ENCODE peak calls at places on chromosomes 12 and 14, in nine cellular contexts. One of them, this sample, is unnamed.

GRCh38 chr14:76810953-76811400 is 1.7 kb downstream of the ANGEL1 start:
- DNase-seq in C1 segment of cervical spinal cord: no peak
- DNase-seq in T-helper 2 cell treated with Interferon-gamma antibody and Interleukin-4, amounts not matched to agents 5 μg/mL and 100 μg/mL, for 36 hours: no peak
- DNase-seq in activated CD8-positive, alpha-beta T cell treated with anti-CD3 and anti-CD28 coated beads, Interleukin-2, amount 10 ng/mL, durations not matched to agents 7 days and 5 days: peak; percentile 49
- DNase-seq in immature natural killer cell: no peak
- DNase-seq in SHP77: no peak
- DNase-seq in pancreas: no peak
- DNase-seq in aorta: no peak
- DNase-seq in lower leg skin: no peak
- DNase-seq in this sample: peak; percentile 19

GRCh38 chr12:22702690-22703089 is 77.7 kb downstream of the ETNK1 start:
- DNase-seq in C1 segment of cervical spinal cord: no peak
- DNase-seq in T-helper 2 cell treated with Interferon-gamma antibody and Interleukin-4, amounts not matched to agents 5 μg/mL and 100 μg/mL, for 36 hours: no peak
- DNase-seq in activated CD8-positive, alpha-beta T cell treated with anti-CD3 and anti-CD28 coated beads, Interleukin-2, amount 10 ng/mL, durations not matched to agents 7 days and 5 days: no peak
- DNase-seq in immature natural killer cell: no peak
- DNase-seq in SHP77: no peak
- DNase-seq in pancreas: no peak
- DNase-seq in aorta: no peak
- DNase-seq in lower leg skin: no peak
- DNase-seq in this sample: no peak

GRCh38 chr12:23204933-23205778 is 580.2 kb downstream of the ETNK1 start:
- DNase-seq in C1 segment of cervical spinal cord: no peak
- DNase-seq in T-helper 2 cell treated with Interferon-gamma antibody and Interleukin-4, amounts not matched to agents 5 μg/mL and 100 μg/mL, for 36 hours: no peak
- DNase-seq in activated CD8-positive, alpha-beta T cell treated with anti-CD3 and anti-CD28 coated beads, Interleukin-2, amount 10 ng/mL, durations not matched to agents 7 days and 5 days: peak; percentile 25
- DNase-seq in immature natural killer cell: peak; percentile 29
- DNase-seq in SHP77: peak; percentile 29
- DNase-seq in pancreas: no peak
- DNase-seq in aorta: no peak
- DNase-seq in lower leg skin: no peak
- DNase-seq in this sample: peak; percentile 4

GRCh38 chr12:131869871-131870418 is 24.5 kb upstream of the ULK1 start:
- DNase-seq in C1 segment of cervical spinal cord: no peak
- DNase-seq in T-helper 2 cell treated with Interferon-gamma antibody and Interleukin-4, amounts not matched to agents 5 μg/mL and 100 μg/mL, for 36 hours: no peak
- DNase-seq in activated CD8-positive, alpha-beta T cell treated with anti-CD3 and anti-CD28 coated beads, Interleukin-2, amount 10 ng/mL, durations not matched to agents 7 days and 5 days: no peak
- DNase-seq in immature natural killer cell: no peak
- DNase-seq in SHP77: no peak
- DNase-seq in pancreas: no peak
- DNase-seq in aorta: no peak
- DNase-seq in lower leg skin: no peak
- DNase-seq in this sample: peak; percentile 48

GRCh38 chr12:123546281-123546680 is 12.8 kb upstream of the RILPL1 start:
- DNase-seq in C1 segment of cervical spinal cord: no peak
- DNase-seq in T-helper 2 cell treated with Interferon-gamma antibody and Interleukin-4, amounts not matched to agents 5 μg/mL and 100 μg/mL, for 36 hours: no peak
- DNase-seq in activated CD8-positive, alpha-beta T cell treated with anti-CD3 and anti-CD28 coated beads, Interleukin-2, amount 10 ng/mL, durations not matched to agents 7 days and 5 days: no peak
- DNase-seq in immature natural killer cell: no peak
- DNase-seq in SHP77: no peak
- DNase-seq in pancreas: no peak
- DNase-seq in aorta: no peak
- DNase-seq in lower leg skin: no peak
- DNase-seq in this sample: no peak

GRCh38 chr12:41932470-41932991 is 212.1 kb downstream of the GXYLT1 start:
- DNase-seq in C1 segment of cervical spinal cord: no peak
- DNase-seq in T-helper 2 cell treated with Interferon-gamma antibody and Interleukin-4, amounts not matched to agents 5 μg/mL and 100 μg/mL, for 36 hours: no peak
- DNase-seq in activated CD8-positive, alpha-beta T cell treated with anti-CD3 and anti-CD28 coated beads, Interleukin-2, amount 10 ng/mL, durations not matched to agents 7 days and 5 days: no peak
- DNase-seq in immature natural killer cell: peak; percentile 21
- DNase-seq in SHP77: peak; percentile 70
- DNase-seq in pancreas: peak; percentile 60
- DNase-seq in aorta: peak; percentile 88
- DNase-seq in lower leg skin: peak; percentile 92
- DNase-seq in this sample: no peak

GRCh38 chr12:47302111-47302597 is 222.4 kb upstream of the AMIGO2 start:
- DNase-seq in C1 segment of cervical spinal cord: no peak
- DNase-seq in T-helper 2 cell treated with Interferon-gamma antibody and Interleukin-4, amounts not matched to agents 5 μg/mL and 100 μg/mL, for 36 hours: peak; percentile 35
- DNase-seq in activated CD8-positive, alpha-beta T cell treated with anti-CD3 and anti-CD28 coated beads, Interleukin-2, amount 10 ng/mL, durations not matched to agents 7 days and 5 days: no peak
- DNase-seq in immature natural killer cell: no peak
- DNase-seq in SHP77: no peak
- DNase-seq in pancreas: no peak
- DNase-seq in aorta: no peak
- DNase-seq in lower leg skin: no peak
- DNase-seq in this sample: no peak

GRCh38 chr14:94028450-94028826 is 2.3 kb downstream of the OTUB2 start:
- DNase-seq in C1 segment of cervical spinal cord: no peak
- DNase-seq in T-helper 2 cell treated with Interferon-gamma antibody and Interleukin-4, amounts not matched to agents 5 μg/mL and 100 μg/mL, for 36 hours: peak; percentile 43
- DNase-seq in activated CD8-positive, alpha-beta T cell treated with anti-CD3 and anti-CD28 coated beads, Interleukin-2, amount 10 ng/mL, durations not matched to agents 7 days and 5 days: peak; percentile 59
- DNase-seq in immature natural killer cell: no peak
- DNase-seq in SHP77: no peak
- DNase-seq in pancreas: no peak
- DNase-seq in aorta: no peak
- DNase-seq in lower leg skin: no peak
- DNase-seq in this sample: no peak

GRCh38 chr12:42086021-42086420 is 58.7 kb downstream of the GXYLT1 start:
- DNase-seq in C1 segment of cervical spinal cord: no peak
- DNase-seq in T-helper 2 cell treated with Interferon-gamma antibody and Interleukin-4, amounts not matched to agents 5 μg/mL and 100 μg/mL, for 36 hours: no peak
- DNase-seq in activated CD8-positive, alpha-beta T cell treated with anti-CD3 and anti-CD28 coated beads, Interleukin-2, amount 10 ng/mL, durations not matched to agents 7 days and 5 days: no peak
- DNase-seq in immature natural killer cell: no peak
- DNase-seq in SHP77: no peak
- DNase-seq in pancreas: no peak
- DNase-seq in aorta: no peak
- DNase-seq in lower leg skin: no peak
- DNase-seq in this sample: no peak

GRCh38 chr12:53044052-53044581 is 5.7 kb upstream of the TNS2 start:
- DNase-seq in C1 segment of cervical spinal cord: no peak
- DNase-seq in T-helper 2 cell treated with Interferon-gamma antibody and Interleukin-4, amounts not matched to agents 5 μg/mL and 100 μg/mL, for 36 hours: no peak
- DNase-seq in activated CD8-positive, alpha-beta T cell treated with anti-CD3 and anti-CD28 coated beads, Interleukin-2, amount 10 ng/mL, durations not matched to agents 7 days and 5 days: no peak
- DNase-seq in immature natural killer cell: no peak
- DNase-seq in SHP77: no peak
- DNase-seq in pancreas: peak; percentile 39
- DNase-seq in aorta: peak; percentile 70
- DNase-seq in lower leg skin: no peak
- DNase-seq in this sample: no peak

GRCh38 chr14:90451953-90452352 is 55.1 kb downstream of the CALM1 start:
- DNase-seq in C1 segment of cervical spinal cord: no peak
- DNase-seq in T-helper 2 cell treated with Interferon-gamma antibody and Interleukin-4, amounts not matched to agents 5 μg/mL and 100 μg/mL, for 36 hours: no peak
- DNase-seq in activated CD8-positive, alpha-beta T cell treated with anti-CD3 and anti-CD28 coated beads, Interleukin-2, amount 10 ng/mL, durations not matched to agents 7 days and 5 days: no peak
- DNase-seq in immature natural killer cell: no peak
- DNase-seq in SHP77: no peak
- DNase-seq in pancreas: no peak
- DNase-seq in aorta: no peak
- DNase-seq in lower leg skin: no peak
- DNase-seq in this sample: no peak

GRCh38 chr14:67166450-67166853 is 22.8 kb upstream of the GARIN2 start:
- DNase-seq in C1 segment of cervical spinal cord: no peak
- DNase-seq in T-helper 2 cell treated with Interferon-gamma antibody and Interleukin-4, amounts not matched to agents 5 μg/mL and 100 μg/mL, for 36 hours: no peak
- DNase-seq in activated CD8-positive, alpha-beta T cell treated with anti-CD3 and anti-CD28 coated beads, Interleukin-2, amount 10 ng/mL, durations not matched to agents 7 days and 5 days: peak; percentile 55
- DNase-seq in immature natural killer cell: peak; percentile 14
- DNase-seq in SHP77: peak; percentile 13
- DNase-seq in pancreas: no peak
- DNase-seq in aorta: no peak
- DNase-seq in lower leg skin: no peak
- DNase-seq in this sample: no peak

GRCh38 chr12:92462049-92462448 is 240.7 kb upstream of the PLEKHG7 start:
- DNase-seq in C1 segment of cervical spinal cord: no peak
- DNase-seq in T-helper 2 cell treated with Interferon-gamma antibody and Interleukin-4, amounts not matched to agents 5 μg/mL and 100 μg/mL, for 36 hours: no peak
- DNase-seq in activated CD8-positive, alpha-beta T cell treated with anti-CD3 and anti-CD28 coated beads, Interleukin-2, amount 10 ng/mL, durations not matched to agents 7 days and 5 days: peak; percentile 40
- DNase-seq in immature natural killer cell: peak; percentile 57
- DNase-seq in SHP77: no peak
- DNase-seq in pancreas: no peak
- DNase-seq in aorta: no peak
- DNase-seq in lower leg skin: no peak
- DNase-seq in this sample: no peak

GRCh38 chr12:117024961-117025480 is 74.2 kb downstream of the TESC start:
- DNase-seq in C1 segment of cervical spinal cord: no peak
- DNase-seq in T-helper 2 cell treated with Interferon-gamma antibody and Interleukin-4, amounts not matched to agents 5 μg/mL and 100 μg/mL, for 36 hours: no peak
- DNase-seq in activated CD8-positive, alpha-beta T cell treated with anti-CD3 and anti-CD28 coated beads, Interleukin-2, amount 10 ng/mL, durations not matched to agents 7 days and 5 days: no peak
- DNase-seq in immature natural killer cell: no peak
- DNase-seq in SHP77: no peak
- DNase-seq in pancreas: no peak
- DNase-seq in aorta: no peak
- DNase-seq in lower leg skin: peak; percentile 52
- DNase-seq in this sample: no peak

GRCh38 chr12:97960741-97961608 is 498.4 kb downstream of the RMST start:
- DNase-seq in C1 segment of cervical spinal cord: no peak
- DNase-seq in T-helper 2 cell treated with Interferon-gamma antibody and Interleukin-4, amounts not matched to agents 5 μg/mL and 100 μg/mL, for 36 hours: no peak
- DNase-seq in activated CD8-positive, alpha-beta T cell treated with anti-CD3 and anti-CD28 coated beads, Interleukin-2, amount 10 ng/mL, durations not matched to agents 7 days and 5 days: peak; percentile 36
- DNase-seq in immature natural killer cell: no peak
- DNase-seq in SHP77: peak; percentile 48
- DNase-seq in pancreas: no peak
- DNase-seq in aorta: no peak
- DNase-seq in lower leg skin: no peak
- DNase-seq in this sample: no peak

GRCh38 chr12:70070494-70071007 is 172.7 kb upstream of the CNOT2 start:
- DNase-seq in C1 segment of cervical spinal cord: no peak
- DNase-seq in T-helper 2 cell treated with Interferon-gamma antibody and Interleukin-4, amounts not matched to agents 5 μg/mL and 100 μg/mL, for 36 hours: no peak
- DNase-seq in activated CD8-positive, alpha-beta T cell treated with anti-CD3 and anti-CD28 coated beads, Interleukin-2, amount 10 ng/mL, durations not matched to agents 7 days and 5 days: no peak
- DNase-seq in immature natural killer cell: no peak
- DNase-seq in SHP77: peak; percentile 43
- DNase-seq in pancreas: no peak
- DNase-seq in aorta: no peak
- DNase-seq in lower leg skin: no peak
- DNase-seq in this sample: peak; percentile 9

GRCh38 chr12:5556033-5556614 is 124.2 kb downstream of the NTF3 start:
- DNase-seq in C1 segment of cervical spinal cord: no peak
- DNase-seq in T-helper 2 cell treated with Interferon-gamma antibody and Interleukin-4, amounts not matched to agents 5 μg/mL and 100 μg/mL, for 36 hours: no peak
- DNase-seq in activated CD8-positive, alpha-beta T cell treated with anti-CD3 and anti-CD28 coated beads, Interleukin-2, amount 10 ng/mL, durations not matched to agents 7 days and 5 days: no peak
- DNase-seq in immature natural killer cell: no peak
- DNase-seq in SHP77: no peak
- DNase-seq in pancreas: no peak
- DNase-seq in aorta: no peak
- DNase-seq in lower leg skin: no peak
- DNase-seq in this sample: no peak

GRCh38 chr12:63916561-63917476 is 72.3 kb downstream of the SRGAP1 start:
- DNase-seq in C1 segment of cervical spinal cord: no peak
- DNase-seq in T-helper 2 cell treated with Interferon-gamma antibody and Interleukin-4, amounts not matched to agents 5 μg/mL and 100 μg/mL, for 36 hours: no peak
- DNase-seq in activated CD8-positive, alpha-beta T cell treated with anti-CD3 and anti-CD28 coated beads, Interleukin-2, amount 10 ng/mL, durations not matched to agents 7 days and 5 days: no peak
- DNase-seq in immature natural killer cell: no peak
- DNase-seq in SHP77: no peak
- DNase-seq in pancreas: no peak
- DNase-seq in aorta: no peak
- DNase-seq in lower leg skin: no peak
- DNase-seq in this sample: no peak

GRCh38 chr14:64363265-64363840 is 24.8 kb upstream of the MTHFD1 start:
- DNase-seq in C1 segment of cervical spinal cord: no peak
- DNase-seq in T-helper 2 cell treated with Interferon-gamma antibody and Interleukin-4, amounts not matched to agents 5 μg/mL and 100 μg/mL, for 36 hours: no peak
- DNase-seq in activated CD8-positive, alpha-beta T cell treated with anti-CD3 and anti-CD28 coated beads, Interleukin-2, amount 10 ng/mL, durations not matched to agents 7 days and 5 days: no peak
- DNase-seq in immature natural killer cell: no peak
- DNase-seq in SHP77: no peak
- DNase-seq in pancreas: no peak
- DNase-seq in aorta: no peak
- DNase-seq in lower leg skin: no peak
- DNase-seq in this sample: no peak

GRCh38 chr14:30874120-30874998 is at the start of gene COCH:
- DNase-seq in C1 segment of cervical spinal cord: no peak
- DNase-seq in T-helper 2 cell treated with Interferon-gamma antibody and Interleukin-4, amounts not matched to agents 5 μg/mL and 100 μg/mL, for 36 hours: peak; percentile 26
- DNase-seq in activated CD8-positive, alpha-beta T cell treated with anti-CD3 and anti-CD28 coated beads, Interleukin-2, amount 10 ng/mL, durations not matched to agents 7 days and 5 days: peak; percentile 48
- DNase-seq in immature natural killer cell: peak; percentile 27
- DNase-seq in SHP77: peak; percentile 81
- DNase-seq in pancreas: peak; percentile 18
- DNase-seq in aorta: peak; percentile 77
- DNase-seq in lower leg skin: peak; percentile 81
- DNase-seq in this sample: no peak

GRCh38 chr14:36579573-36580140 is 2.8 kb downstream of the NKX2-8 start:
- DNase-seq in C1 segment of cervical spinal cord: no peak
- DNase-seq in T-helper 2 cell treated with Interferon-gamma antibody and Interleukin-4, amounts not matched to agents 5 μg/mL and 100 μg/mL, for 36 hours: no peak
- DNase-seq in activated CD8-positive, alpha-beta T cell treated with anti-CD3 and anti-CD28 coated beads, Interleukin-2, amount 10 ng/mL, durations not matched to agents 7 days and 5 days: no peak
- DNase-seq in immature natural killer cell: no peak
- DNase-seq in SHP77: no peak
- DNase-seq in pancreas: no peak
- DNase-seq in aorta: no peak
- DNase-seq in lower leg skin: no peak
- DNase-seq in this sample: no peak

GRCh38 chr12:19867970-19868369 is 428.7 kb downstream of the AEBP2 start:
- DNase-seq in C1 segment of cervical spinal cord: no peak
- DNase-seq in T-helper 2 cell treated with Interferon-gamma antibody and Interleukin-4, amounts not matched to agents 5 μg/mL and 100 μg/mL, for 36 hours: no peak
- DNase-seq in activated CD8-positive, alpha-beta T cell treated with anti-CD3 and anti-CD28 coated beads, Interleukin-2, amount 10 ng/mL, durations not matched to agents 7 days and 5 days: no peak
- DNase-seq in immature natural killer cell: no peak
- DNase-seq in SHP77: no peak
- DNase-seq in pancreas: no peak
- DNase-seq in aorta: no peak
- DNase-seq in lower leg skin: no peak
- DNase-seq in this sample: no peak

GRCh38 chr14:103136388-103137271 is 13.4 kb downstream of the TNFAIP2 start:
- DNase-seq in C1 segment of cervical spinal cord: no peak
- DNase-seq in T-helper 2 cell treated with Interferon-gamma antibody and Interleukin-4, amounts not matched to agents 5 μg/mL and 100 μg/mL, for 36 hours: no peak
- DNase-seq in activated CD8-positive, alpha-beta T cell treated with anti-CD3 and anti-CD28 coated beads, Interleukin-2, amount 10 ng/mL, durations not matched to agents 7 days and 5 days: no peak
- DNase-seq in immature natural killer cell: no peak
- DNase-seq in SHP77: no peak
- DNase-seq in pancreas: no peak
- DNase-seq in aorta: peak; percentile 79
- DNase-seq in lower leg skin: no peak
- DNase-seq in this sample: no peak

GRCh38 chr12:47705239-47705570 is 625 bp downstream of the RPAP3 start:
- DNase-seq in C1 segment of cervical spinal cord: no peak
- DNase-seq in T-helper 2 cell treated with Interferon-gamma antibody and Interleukin-4, amounts not matched to agents 5 μg/mL and 100 μg/mL, for 36 hours: no peak
- DNase-seq in activated CD8-positive, alpha-beta T cell treated with anti-CD3 and anti-CD28 coated beads, Interleukin-2, amount 10 ng/mL, durations not matched to agents 7 days and 5 days: no peak
- DNase-seq in immature natural killer cell: no peak
- DNase-seq in SHP77: no peak
- DNase-seq in pancreas: no peak
- DNase-seq in aorta: no peak
- DNase-seq in lower leg skin: no peak
- DNase-seq in this sample: no peak

GRCh38 chr12:32273712-32274111 is 125.6 kb upstream of the FGD4 start:
- DNase-seq in C1 segment of cervical spinal cord: no peak
- DNase-seq in T-helper 2 cell treated with Interferon-gamma antibody and Interleukin-4, amounts not matched to agents 5 μg/mL and 100 μg/mL, for 36 hours: no peak
- DNase-seq in activated CD8-positive, alpha-beta T cell treated with anti-CD3 and anti-CD28 coated beads, Interleukin-2, amount 10 ng/mL, durations not matched to agents 7 days and 5 days: peak; percentile 69
- DNase-seq in immature natural killer cell: peak; percentile 31
- DNase-seq in SHP77: no peak
- DNase-seq in pancreas: no peak
- DNase-seq in aorta: no peak
- DNase-seq in lower leg skin: no peak
- DNase-seq in this sample: no peak

GRCh38 chr12:111409403-111410228 is 3.9 kb downstream of the SH2B3 start:
- DNase-seq in C1 segment of cervical spinal cord: no peak
- DNase-seq in T-helper 2 cell treated with Interferon-gamma antibody and Interleukin-4, amounts not matched to agents 5 μg/mL and 100 μg/mL, for 36 hours: no peak
- DNase-seq in activated CD8-positive, alpha-beta T cell treated with anti-CD3 and anti-CD28 coated beads, Interleukin-2, amount 10 ng/mL, durations not matched to agents 7 days and 5 days: no peak
- DNase-seq in immature natural killer cell: no peak
- DNase-seq in SHP77: no peak
- DNase-seq in pancreas: peak; percentile 62
- DNase-seq in aorta: peak; percentile 86
- DNase-seq in lower leg skin: peak; percentile 93
- DNase-seq in this sample: peak; percentile 58

GRCh38 chr12:44015333-44015941 is 179.6 kb downstream of the TMEM117 start:
- DNase-seq in C1 segment of cervical spinal cord: no peak
- DNase-seq in T-helper 2 cell treated with Interferon-gamma antibody and Interleukin-4, amounts not matched to agents 5 μg/mL and 100 μg/mL, for 36 hours: no peak
- DNase-seq in activated CD8-positive, alpha-beta T cell treated with anti-CD3 and anti-CD28 coated beads, Interleukin-2, amount 10 ng/mL, durations not matched to agents 7 days and 5 days: no peak
- DNase-seq in immature natural killer cell: peak; percentile 23
- DNase-seq in SHP77: peak; percentile 56
- DNase-seq in pancreas: no peak
- DNase-seq in aorta: no peak
- DNase-seq in lower leg skin: no peak
- DNase-seq in this sample: peak; percentile 16

GRCh38 chr14:48323655-48324054 is 648.2 kb upstream of the MDGA2 start:
- DNase-seq in C1 segment of cervical spinal cord: no peak
- DNase-seq in T-helper 2 cell treated with Interferon-gamma antibody and Interleukin-4, amounts not matched to agents 5 μg/mL and 100 μg/mL, for 36 hours: no peak
- DNase-seq in activated CD8-positive, alpha-beta T cell treated with anti-CD3 and anti-CD28 coated beads, Interleukin-2, amount 10 ng/mL, durations not matched to agents 7 days and 5 days: no peak
- DNase-seq in immature natural killer cell: no peak
- DNase-seq in SHP77: no peak
- DNase-seq in pancreas: no peak
- DNase-seq in aorta: no peak
- DNase-seq in lower leg skin: no peak
- DNase-seq in this sample: no peak

GRCh38 chr12:71193041-71193440 is 35.2 kb upstream of the TSPAN8 start:
- DNase-seq in C1 segment of cervical spinal cord: no peak
- DNase-seq in T-helper 2 cell treated with Interferon-gamma antibody and Interleukin-4, amounts not matched to agents 5 μg/mL and 100 μg/mL, for 36 hours: no peak
- DNase-seq in activated CD8-positive, alpha-beta T cell treated with anti-CD3 and anti-CD28 coated beads, Interleukin-2, amount 10 ng/mL, durations not matched to agents 7 days and 5 days: no peak
- DNase-seq in immature natural killer cell: no peak
- DNase-seq in SHP77: no peak
- DNase-seq in pancreas: no peak
- DNase-seq in aorta: no peak
- DNase-seq in lower leg skin: no peak
- DNase-seq in this sample: no peak

GRCh38 chr12:130613831-130614230 is 102.3 kb downstream of the RIMBP2 start:
- DNase-seq in C1 segment of cervical spinal cord: no peak
- DNase-seq in T-helper 2 cell treated with Interferon-gamma antibody and Interleukin-4, amounts not matched to agents 5 μg/mL and 100 μg/mL, for 36 hours: no peak
- DNase-seq in activated CD8-positive, alpha-beta T cell treated with anti-CD3 and anti-CD28 coated beads, Interleukin-2, amount 10 ng/mL, durations not matched to agents 7 days and 5 days: no peak
- DNase-seq in immature natural killer cell: no peak
- DNase-seq in SHP77: no peak
- DNase-seq in pancreas: no peak
- DNase-seq in aorta: no peak
- DNase-seq in lower leg skin: no peak
- DNase-seq in this sample: no peak

This sample was measured in GM04503.